ENCODE peak calls at places on chromosome 9, in six cellular contexts. Q, X, A, W, N and B are unnamed samples.

GRCh38 chr9:38415846-38416245 is 8.4 kb downstream of the IGFBPL1 start:
- DNase-seq in Q (no peak), X (no peak), A (no peak), W (no peak), N (no peak), B (no peak)

GRCh38 chr9:129524848-129525345 is 96.0 kb downstream of the C9orf50 start:
- DNase-seq in Q (no peak), X (no peak), A (no peak), W (no peak), N (no peak), B (no peak)

GRCh38 chr9:98118640-98119601 is at the start of gene TRIM14:
- DNase-seq in Q (peak), X (peak), A (peak), W (no peak), N (peak), B (no peak)

GRCh38 chr9:111854799-111855198 is 41.8 kb upstream of the UGCG start:
- DNase-seq in Q (no peak), X (no peak), A (no peak), W (no peak), N (no peak), B (no peak)

GRCh38 chr9:126503333-126504085 is 110.2 kb upstream of the LMX1B start:
- DNase-seq in Q (no peak), X (no peak), A (no peak), W (no peak), N (no peak), B (no peak)

GRCh38 chr9:20022410-20022809 is 233.6 kb upstream of the SLC24A2 start:
- DNase-seq in Q (no peak), X (peak), A (no peak), W (no peak), N (no peak), B (no peak)

GRCh38 chr9:2985343-2985742 is 141.4 kb upstream of the PUM3 start:
- DNase-seq in Q (no peak), X (no peak), A (no peak), W (no peak), N (no peak), B (no peak)

GRCh38 chr9:76394896-76395244 is 644 bp upstream of the RFK start:
- DNase-seq in Q (peak), X (no peak), A (no peak), W (no peak), N (peak), B (no peak)

GRCh38 chr9:108412755-108413154 is 443.0 kb downstream of the ACTL7B start:
- DNase-seq in Q (peak), X (no peak), A (no peak), W (no peak), N (no peak), B (no peak)

GRCh38 chr9:99181621-99182020 is 40.1 kb downstream of the ALG2 start:
- DNase-seq in Q (no peak), X (no peak), A (peak), W (no peak), N (no peak), B (no peak)

GRCh38 chr9:110058304-110058953 is 149.5 kb downstream of the C9orf152 start:
- DNase-seq in Q (peak), X (peak), A (no peak), W (no peak), N (peak), B (no peak)

GRCh38 chr9:96020822-96021615 is 145.5 kb downstream of the ERCC6L2 start:
- DNase-seq in Q (peak), X (no peak), A (no peak), W (peak), N (peak), B (no peak)

GRCh38 chr9:135619599-135619886 is 19.8 kb downstream of the GLT6D1 start:
- DNase-seq in Q (no peak), X (no peak), A (no peak), W (no peak), N (no peak), B (no peak)

GRCh38 chr9:28158451-28158850 is 585.2 kb upstream of the C9orf72 start:
- DNase-seq in Q (no peak), X (no peak), A (no peak), W (no peak), N (no peak), B (no peak)

GRCh38 chr9:122265265-122265900 is 701 bp downstream of the MRRF start:
- DNase-seq in Q (no peak), X (peak), A (no peak), W (no peak), N (no peak), B (no peak)

GRCh38 chr9:35980289-35981011 is 22.5 kb upstream of the OR2S2 start:
- DNase-seq in Q (no peak), X (no peak), A (no peak), W (no peak), N (no peak), B (no peak)

GRCh38 chr9:14433293-14433818 is 119.4 kb upstream of the NFIB start:
- DNase-seq in Q (no peak), X (no peak), A (no peak), W (no peak), N (no peak), B (no peak)

GRCh38 chr9:114184071-114184470 is 28.7 kb downstream of the COL27A1 start:
- DNase-seq in Q (no peak), X (no peak), A (no peak), W (no peak), N (peak), B (no peak)

GRCh38 chr9:110179734-110180133 is 28.2 kb downstream of the C9orf152 start:
- DNase-seq in Q (no peak), X (peak), A (no peak), W (no peak), N (no peak), B (no peak)

GRCh38 chr9:7246181-7246580 is 488.4 kb downstream of the KDM4C start:
- DNase-seq in Q (no peak), X (no peak), A (no peak), W (no peak), N (no peak), B (no peak)

GRCh38 chr9:113646946-113647914 is 183.7 kb downstream of the RGS3 start:
- DNase-seq in Q (no peak), X (no peak), A (no peak), W (no peak), N (no peak), B (no peak)

GRCh38 chr9:69579749-69580581 is 92.2 kb downstream of the APBA1 start:
- DNase-seq in Q (no peak), X (no peak), A (no peak), W (no peak), N (no peak), B (no peak)

GRCh38 chr9:123033352-123033751 is at the start of gene GPR21:
- DNase-seq in Q (peak), X (no peak), A (no peak), W (no peak), N (peak), B (no peak)

GRCh38 chr9:116816484-116816883 is 129.4 kb downstream of the TRIM32 start:
- DNase-seq in Q (no peak), X (no peak), A (no peak), W (no peak), N (no peak), B (no peak)

GRCh38 chr9:2663486-2663885 is 41.9 kb downstream of the VLDLR start:
- DNase-seq in Q (no peak), X (no peak), A (no peak), W (no peak), N (no peak), B (no peak)

GRCh38 chr9:70114898-70115297 is 71.2 kb downstream of the MAMDC2 start:
- DNase-seq in Q (no peak), X (no peak), A (no peak), W (no peak), N (no peak), B (no peak)

GRCh38 chr9:127606043-127606442 is 6.0 kb upstream of the STXBP1 start:
- DNase-seq in Q (no peak), X (no peak), A (no peak), W (no peak), N (no peak), B (no peak)

GRCh38 chr9:123246534-123246933 is 21.9 kb downstream of the STRBP start:
- DNase-seq in Q (no peak), X (no peak), A (no peak), W (no peak), N (no peak), B (no peak)

GRCh38 chr9:23587433-23587832 is 238.6 kb downstream of the ELAVL2 start:
- DNase-seq in Q (no peak), X (no peak), A (no peak), W (peak), N (peak), B (no peak)

GRCh38 chr9:78044189-78044588 is 12.6 kb upstream of the GNAQ start:
- DNase-seq in Q (no peak), X (no peak), A (no peak), W (no peak), N (no peak), B (no peak)

GRCh38 chr9:106878943-106879916 is 16.3 kb downstream of the ZNF462 start:
- DNase-seq in Q (peak), X (no peak), A (no peak), W (peak), N (no peak), B (no peak)

GRCh38 chr9:109730228-109730627 is 49.8 kb upstream of the PALM2AKAP2 start:
- DNase-seq in Q (no peak), X (no peak), A (no peak), W (no peak), N (no peak), B (no peak)

GRCh38 chr9:116572095-116572748 is 114.9 kb upstream of the TRIM32 start:
- DNase-seq in Q (peak), X (peak), A (no peak), W (peak), N (peak), B (peak)

GRCh38 chr9:134568116-134568515 is 73.5 kb upstream of the COL5A1 start:
- DNase-seq in Q (no peak), X (no peak), A (no peak), W (peak), N (no peak), B (no peak)

GRCh38 chr9:91489391-91489899 is 65.8 kb upstream of the NFIL3 start:
- DNase-seq in Q (no peak), X (no peak), A (no peak), W (no peak), N (no peak), B (no peak)

GRCh38 chr9:29212590-29213373 is 1639.5 kb upstream of the C9orf72 start:
- DNase-seq in Q (peak), X (peak), A (no peak), W (no peak), N (peak), B (no peak)

GRCh38 chr9:95836072-95836471 is 39.4 kb upstream of the ERCC6L2 start:
- DNase-seq in Q (no peak), X (no peak), A (no peak), W (no peak), N (no peak), B (no peak)

GRCh38 chr9:9790216-9790872 is 822.5 kb downstream of the PTPRD start:
- DNase-seq in Q (peak), X (peak), A (no peak), W (no peak), N (peak), B (no peak)

GRCh38 chr9:93673271-93673843 is 97.0 kb downstream of the PHF2 start:
- DNase-seq in Q (peak), X (no peak), A (peak), W (no peak), N (no peak), B (peak)